ENCODE peak calls at places on chromosome 17, in nine cellular contexts. T, U, A, Y, K, Z, V, J and X are unnamed samples.

GRCh38 chr17:69103557-69104233 is 38.0 kb downstream of the ABCA6 start:
- DNase-seq in T (no peak), U (no peak), A (no peak), Y (no peak), K (no peak), Z (no peak), V (no peak), J (no peak), X (no peak)

GRCh38 chr17:41666708-41667279 is 21.9 kb upstream of the EIF1 start:
- DNase-seq in T (no peak), U (peak), A (peak), Y (peak), K (peak), Z (peak), V (peak), J (peak), X (peak)

GRCh38 chr17:12231027-12231682 is 210.5 kb downstream of the MAP2K4 start:
- DNase-seq in T (no peak), U (no peak), A (no peak), Y (no peak), K (no peak), Z (no peak), V (no peak), J (peak), X (peak)

GRCh38 chr17:55601874-55602364 is 90.7 kb upstream of the SMIM36 start:
- DNase-seq in T (no peak), U (peak), A (peak), Y (no peak), K (no peak), Z (no peak), V (no peak), J (peak), X (peak)

GRCh38 chr17:30570191-30570590 is 93.0 kb downstream of the GOSR1 start:
- DNase-seq in T (no peak), U (no peak), A (no peak), Y (no peak), K (no peak), Z (no peak), V (no peak), J (no peak), X (no peak)

GRCh38 chr17:61447358-61447757 is 4.9 kb upstream of the TBX4 start:
- DNase-seq in T (no peak), U (no peak), A (no peak), Y (no peak), K (no peak), Z (no peak), V (no peak), J (no peak), X (no peak)

GRCh38 chr17:31418773-31419350 is 27.4 kb downstream of the RAB11FIP4 start:
- DNase-seq in T (no peak), U (no peak), A (no peak), Y (no peak), K (no peak), Z (no peak), V (no peak), J (no peak), X (no peak)

GRCh38 chr17:9512323-9513168 is 63.1 kb downstream of the STX8 start:
- DNase-seq in T (peak), U (no peak), A (peak), Y (no peak), K (no peak), Z (no peak), V (no peak), J (peak), X (peak)

GRCh38 chr17:83103200-83103937 is 24.0 kb downstream of the METRNL start:
- DNase-seq in T (no peak), U (no peak), A (peak), Y (peak), K (no peak), Z (peak), V (peak), J (no peak), X (peak)

GRCh38 chr17:37527249-37527851 is 37.7 kb downstream of the DUSP14 start:
- DNase-seq in T (peak), U (peak), A (peak), Y (no peak), K (no peak), Z (no peak), V (no peak), J (peak), X (peak)

GRCh38 chr17:71472809-71473789 is 647.7 kb upstream of the SOX9 start:
- DNase-seq in T (peak), U (peak), A (peak), Y (no peak), K (no peak), Z (no peak), V (no peak), J (peak), X (peak)

GRCh38 chr17:71522383-71522782 is 598.4 kb upstream of the SOX9 start:
- DNase-seq in T (no peak), U (no peak), A (no peak), Y (no peak), K (no peak), Z (no peak), V (no peak), J (peak), X (no peak)

GRCh38 chr17:40303009-40303657 is 5.8 kb upstream of the RARA start:
- DNase-seq in T (no peak), U (peak), A (peak), Y (peak), K (no peak), Z (no peak), V (peak), J (peak), X (peak)

GRCh38 chr17:61379457-61380216 is 20.0 kb upstream of the TBX2 start:
- DNase-seq in T (no peak), U (no peak), A (no peak), Y (no peak), K (no peak), Z (no peak), V (no peak), J (no peak), X (no peak)

GRCh38 chr17:5042152-5043022 is 7.2 kb upstream of the SLC52A1 start:
- DNase-seq in T (no peak), U (no peak), A (no peak), Y (no peak), K (peak), Z (no peak), V (no peak), J (no peak), X (no peak)

GRCh38 chr17:45006927-45007461 is 38.9 kb upstream of the C1QL1 start:
- DNase-seq in T (no peak), U (no peak), A (no peak), Y (no peak), K (no peak), Z (no peak), V (no peak), J (no peak), X (no peak)

GRCh38 chr17:78617371-78618061 is 40.3 kb upstream of the DNAH17 start:
- DNase-seq in T (no peak), U (no peak), A (no peak), Y (no peak), K (no peak), Z (peak), V (no peak), J (no peak), X (peak)

GRCh38 chr17:14469971-14470370 is 169.1 kb downstream of the HS3ST3B1 start:
- DNase-seq in T (no peak), U (no peak), A (no peak), Y (no peak), K (no peak), Z (no peak), V (no peak), J (no peak), X (no peak)

GRCh38 chr17:45262516-45263476 is 902 bp upstream of the SPATA32 start:
- DNase-seq in T (no peak), U (no peak), A (peak), Y (no peak), K (no peak), Z (peak), V (no peak), J (no peak), X (no peak)

GRCh38 chr17:6853764-6854442 is 22.4 kb upstream of the TEKT1 start:
- DNase-seq in T (no peak), U (no peak), A (no peak), Y (no peak), K (peak), Z (no peak), V (no peak), J (peak), X (no peak)

GRCh38 chr17:13981881-13982280 is 87.4 kb upstream of the COX10 start:
- DNase-seq in T (no peak), U (no peak), A (no peak), Y (no peak), K (no peak), Z (no peak), V (no peak), J (no peak), X (peak)

GRCh38 chr17:18966831-18967624 is 15.1 kb downstream of the SLC5A10 start:
- DNase-seq in T (no peak), U (no peak), A (peak), Y (peak), K (no peak), Z (peak), V (no peak), J (no peak), X (no peak)

GRCh38 chr17:40915721-40916256 is 21.7 kb downstream of the KRT23 start:
- DNase-seq in T (no peak), U (no peak), A (peak), Y (no peak), K (no peak), Z (no peak), V (no peak), J (peak), X (no peak)

GRCh38 chr17:42775534-42776098 is 2.4 kb downstream of the VPS25 start:
- DNase-seq in T (no peak), U (peak), A (no peak), Y (no peak), K (no peak), Z (no peak), V (no peak), J (no peak), X (peak)

GRCh38 chr17:8162997-8163977 is 539 bp upstream of the VAMP2 start:
- DNase-seq in T (no peak), U (no peak), A (no peak), Y (no peak), K (peak), Z (no peak), V (peak), J (no peak), X (no peak)

GRCh38 chr17:916315-916714 is 63.3 kb downstream of the NXN start:
- DNase-seq in T (no peak), U (no peak), A (no peak), Y (no peak), K (no peak), Z (no peak), V (no peak), J (no peak), X (no peak)

GRCh38 chr17:37744633-37744927 is 279 bp downstream of the HNF1B start:
- DNase-seq in T (no peak), U (no peak), A (no peak), Y (no peak), K (no peak), Z (no peak), V (no peak), J (no peak), X (no peak)

GRCh38 chr17:19979917-19980770 is 2.5 kb upstream of the AKAP10 start:
- DNase-seq in T (no peak), U (peak), A (no peak), Y (no peak), K (no peak), Z (no peak), V (no peak), J (no peak), X (no peak)

GRCh38 chr17:29163563-29163962 is 16.6 kb downstream of the MYO18A start:
- DNase-seq in T (no peak), U (no peak), A (peak), Y (no peak), K (no peak), Z (no peak), V (no peak), J (no peak), X (no peak)

GRCh38 chr17:4064366-4064765 is 78.5 kb downstream of the ZZEF1 start:
- DNase-seq in T (no peak), U (no peak), A (no peak), Y (no peak), K (no peak), Z (no peak), V (no peak), J (no peak), X (no peak)

GRCh38 chr17:73770115-73770848 is 126.0 kb upstream of the SDK2 start:
- DNase-seq in T (peak), U (no peak), A (peak), Y (peak), K (no peak), Z (peak), V (peak), J (peak), X (peak)

GRCh38 chr17:35214192-35214591 is 20.0 kb upstream of the SLC35G3 start:
- DNase-seq in T (no peak), U (no peak), A (no peak), Y (no peak), K (no peak), Z (no peak), V (no peak), J (no peak), X (no peak)

GRCh38 chr17:79795795-79796569 is 895 bp downstream of the CBX8 start:
- DNase-seq in T (no peak), U (peak), A (no peak), Y (no peak), K (no peak), Z (no peak), V (no peak), J (no peak), X (no peak)

GRCh38 chr17:79799174-79799537 is 2.3 kb upstream of the CBX8 start:
- DNase-seq in T (no peak), U (no peak), A (no peak), Y (no peak), K (no peak), Z (no peak), V (no peak), J (no peak), X (no peak)

GRCh38 chr17:79796570-79797491 is at the start of gene CBX8:
- DNase-seq in T (peak), U (peak), A (peak), Y (peak), K (peak), Z (peak), V (peak), J (peak), X (peak)

GRCh38 chr17:79798296-79799173 is 1.7 kb upstream of the CBX8 start:
- DNase-seq in T (no peak), U (no peak), A (peak), Y (no peak), K (no peak), Z (no peak), V (no peak), J (no peak), X (no peak)

GRCh38 chr17:79797492-79798295 is 817 bp upstream of the CBX8 start:
- DNase-seq in T (no peak), U (no peak), A (no peak), Y (no peak), K (no peak), Z (no peak), V (no peak), J (no peak), X (no peak)
- TF ChIP-seq CTCF in T (no peak), U (no peak), A (no peak), Y (no peak), K (no peak), Z (no peak), V (no peak), J (no peak), X (no peak)

DNA sequence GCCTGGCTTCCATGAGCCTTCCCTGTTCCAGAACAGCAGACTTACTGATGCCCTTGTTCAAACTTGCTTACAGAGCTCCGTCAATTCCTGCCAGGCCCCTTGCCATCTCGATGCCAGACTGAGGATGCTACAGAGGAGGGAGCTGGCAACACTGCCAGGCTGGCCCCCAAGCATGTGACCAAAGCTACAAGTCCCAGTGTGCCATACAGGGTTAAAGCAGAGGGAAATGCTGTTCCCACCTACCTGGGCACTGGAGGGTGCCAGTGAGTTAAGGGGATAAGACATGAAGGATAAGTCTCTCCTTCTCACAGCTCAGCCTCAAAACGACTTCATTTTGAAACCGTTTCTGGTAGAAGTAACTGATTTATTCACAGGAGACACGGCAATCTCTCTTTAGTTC is 33.5 kb upstream of the SREBF1 start:
- DNase-seq in T (no peak), U (no peak), A (no peak), Y (no peak), K (no peak), Z (no peak), V (no peak), J (no peak), X (no peak)
- TF ChIP-seq CTCF in T (no peak), U (no peak), A (no peak), Y (no peak), K (no peak), Z (no peak), V (no peak), J (no peak), X (no peak)

GRCh38 chr17:63476857-63477470 is at the start of gene ACE:
- DNase-seq in T (no peak), U (peak), A (no peak), Y (peak), K (peak), Z (no peak), V (no peak), J (no peak), X (no peak)
- TF ChIP-seq CTCF in T (no peak), U (no peak), A (no peak), Y (no peak), K (no peak), Z (no peak), V (no peak), J (no peak), X (no peak)

DNA sequence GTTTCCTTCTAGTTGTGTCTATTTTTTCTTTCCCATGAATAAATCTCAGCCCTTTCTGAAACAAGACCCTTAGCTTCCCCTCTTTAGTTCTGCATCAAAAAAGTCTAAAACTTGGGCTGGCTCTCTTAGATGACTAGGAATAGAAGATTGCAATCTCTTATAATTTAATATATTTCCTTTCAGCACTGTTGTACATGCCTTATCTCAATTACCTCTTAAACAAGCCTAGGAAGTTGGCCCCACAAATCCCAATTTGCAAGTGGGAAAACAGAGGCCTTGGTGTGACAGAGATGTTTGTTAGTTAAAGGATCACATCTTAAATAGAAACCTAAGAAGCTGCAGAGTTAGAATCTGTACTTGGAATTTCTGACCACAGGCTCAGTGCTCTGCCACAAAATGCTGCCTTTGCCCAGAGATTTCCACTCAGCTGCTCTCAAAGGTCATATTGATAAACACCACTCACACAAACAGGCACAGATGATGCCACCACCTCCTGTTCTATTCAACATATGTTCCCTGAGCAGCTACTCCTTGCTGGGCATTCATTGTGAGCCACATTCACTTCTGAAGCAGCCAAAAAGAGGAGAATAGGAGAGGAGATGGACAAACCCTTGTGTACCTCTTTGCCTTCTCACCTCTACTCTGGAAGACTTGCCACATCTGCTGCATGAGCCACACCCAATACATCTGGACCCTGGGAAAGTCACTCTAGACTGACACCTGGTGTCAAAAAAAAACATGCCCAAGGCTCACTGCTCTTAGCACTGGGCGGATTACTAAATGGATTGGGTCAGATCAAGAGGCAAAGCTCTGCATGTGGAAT is 5.5 kb downstream of the CCDC182 start:
- DNase-seq in T (no peak), U (peak), A (peak), Y (no peak), K (no peak), Z (no peak), V (no peak), J (peak), X (no peak)
- TF ChIP-seq CTCF in T (peak), U (no peak), A (peak), Y (no peak), K (no peak), Z (no peak), V (no peak), J (peak), X (peak)

DNA sequence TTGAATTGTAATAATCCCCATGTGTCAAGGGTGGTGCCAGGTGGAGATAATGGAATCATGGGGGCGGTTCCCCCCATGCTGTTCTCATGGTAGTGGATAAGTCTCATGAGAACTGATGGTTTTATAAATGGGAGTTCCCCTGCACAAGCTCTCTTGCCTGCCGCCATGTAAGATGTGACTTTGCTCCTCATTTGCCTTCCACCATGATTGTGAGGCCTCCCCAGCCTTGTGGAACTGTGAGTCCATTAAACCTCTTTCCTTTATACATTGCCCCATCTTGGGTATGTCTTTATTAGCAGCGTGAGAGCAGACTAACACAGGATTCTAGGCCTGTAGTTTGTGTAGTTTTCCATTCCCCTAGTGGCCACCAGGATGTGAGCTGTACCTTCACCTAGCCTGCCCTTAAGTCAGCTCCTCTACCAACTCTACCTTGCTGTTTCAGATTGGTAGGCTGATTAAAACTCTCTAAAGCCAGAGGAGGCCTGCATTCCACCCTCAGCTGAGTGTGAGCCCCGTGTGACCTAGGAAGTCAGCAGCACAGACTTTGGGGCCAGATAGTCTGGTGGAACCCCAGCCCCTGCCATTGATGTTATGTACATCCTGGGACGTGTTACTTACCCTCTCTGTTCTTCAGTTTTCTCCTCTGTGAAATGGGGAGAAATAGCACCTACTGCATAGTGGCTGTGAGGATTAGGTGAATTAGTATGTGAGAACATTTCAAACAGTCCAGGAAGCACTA is 252.4 kb upstream of the CACNG5 start:
- DNase-seq in T (no peak), U (no peak), A (no peak), Y (no peak), K (no peak), Z (no peak), V (no peak), J (no peak), X (no peak)
- TF ChIP-seq CTCF in T (peak), U (no peak), A (no peak), Y (no peak), K (no peak), Z (no peak), V (no peak), J (no peak), X (peak)